ENCODE peak calls at places on chromosomes 16 and 17, in five cellular contexts. A is GM12878; E is CD8-positive, alpha-beta T cell; O is sigmoid colon; K is psoas muscle. N is an unnamed sample. For H3K9me3 and H3K4me1, the result is how much of the 10 kb centered on the place peaks cover.

GRCh38 chr17:8961861-8962260 is 3.6 kb downstream of the PIK3R5 start:
- DNase-seq in A (no peak), O (no peak), E (no peak), K (no peak), N (no peak)

GRCh38 chr17:81009124-81009523 is 17.5 kb downstream of the CHMP6 start:
- DNase-seq in K (peak), A (no peak), E (no peak), O (no peak), N (no peak)

GRCh38 chr17:48841395-48841831 is 10.6 kb downstream of the CALCOCO2 start:
- DNase-seq in A (peak), E (no peak), K (no peak), O (no peak), N (no peak)

GRCh38 chr16:29834079-29834478 is 13.8 kb downstream of the MVP start:
- DNase-seq in O (no peak), A (no peak), E (no peak), K (no peak), N (no peak)

GRCh38 chr16:69182730-69183416 is 4.1 kb upstream of the SNTB2 start:
- DNase-seq in K (no peak), O (peak), A (no peak), E (no peak), N (peak)

GRCh38 chr17:79791354-79792123 is 5.3 kb downstream of the CBX8 start:
- DNase-seq in O (no peak), E (no peak), A (no peak), K (no peak), N (no peak)

GRCh38 chr16:4111748-4112696 is 4.2 kb downstream of the ADCY9 start:
- DNase-seq in E (no peak), K (no peak), A (no peak), O (no peak), N (no peak)

GRCh38 chr17:13797863-13798262 is 196.1 kb upstream of the HS3ST3A1 start:
- DNase-seq in K (no peak), E (no peak), A (no peak), O (no peak), N (no peak)

GRCh38 chr17:34996422-34997029 is 16.2 kb downstream of the LIG3 start:
- DNase-seq in E (no peak), O (no peak), A (no peak), K (no peak), N (no peak)

GRCh38 chr17:15395091-15395490 is 53.7 kb upstream of the TEKT3 start:
- DNase-seq in A (no peak), O (no peak), E (no peak), K (no peak), N (no peak)

GRCh38 chr17:38464723-38465419 is 36.6 kb downstream of the ARHGAP23 start:
- DNase-seq in O (peak), A (no peak), E (no peak), K (peak), N (no peak)

GRCh38 chr16:74601131-74601871 is 5.6 kb downstream of the GLG1 start:
- DNase-seq in E (peak), A (no peak), O (no peak), K (no peak), N (no peak)

GRCh38 chr16:83661656-83662055 is 146.1 kb upstream of the HSBP1 start:
- DNase-seq in A (no peak), O (no peak), E (no peak), K (no peak), N (no peak)

GRCh38 chr16:66850115-66850815 is 6.1 kb downstream of the CA7 start:
- DNase-seq in E (no peak), K (no peak), O (no peak), A (no peak), N (no peak)

GRCh38 chr16:88533381-88533831 is 36.8 kb upstream of the ZC3H18 start:
- DNase-seq in A (no peak), E (no peak), O (no peak), K (peak), N (no peak)

GRCh38 chr16:10868089-10868488 is 8.9 kb upstream of the CIITA start:
- DNase-seq in E (no peak), K (no peak), O (no peak), A (no peak), N (no peak)

GRCh38 chr17:13544292-13544691 is 57.4 kb downstream of the HS3ST3A1 start:
- DNase-seq in K (peak), O (peak), A (no peak), E (no peak), N (no peak)

GRCh38 chr17:21815352-21816063 is 123.2 kb downstream of the KCNJ18 start:
- DNase-seq in O (no peak), K (no peak), A (no peak), E (no peak), N (no peak)

GRCh38 chr17:21816592-21817567 is 124.6 kb downstream of the KCNJ18 start:
- DNase-seq in E (no peak), O (no peak), K (no peak), A (no peak), N (no peak)

GRCh38 chr17:21817791-21818364 is 125.6 kb downstream of the KCNJ18 start:
- DNase-seq in O (no peak), K (no peak), A (no peak), E (no peak), N (no peak)

GRCh38 chr17:21814776-21815175 is 122.5 kb downstream of the KCNJ18 start:
- DNase-seq in O (no peak), E (no peak), A (no peak), K (no peak), N (no peak)
- H3K9me3 ChIP-seq in O (under half), E (under half), A (under half), K (under half), N (under half)

GRCh38 chr16:52496051-52496876 is 50.7 kb downstream of the TOX3 start:
- DNase-seq in A (no peak), E (no peak), O (no peak), K (no peak), N (peak)

GRCh38 chr16:52494621-52495020 is 52.3 kb downstream of the TOX3 start:
- DNase-seq in E (no peak), A (no peak), O (no peak), K (no peak), N (no peak)

GRCh38 chr16:52499061-52499460 is 47.9 kb downstream of the TOX3 start:
- DNase-seq in A (no peak), E (no peak), O (no peak), K (no peak), N (no peak)

GRCh38 chr16:52498640-52499039 is 48.3 kb downstream of the TOX3 start:
- DNase-seq in E (no peak), A (no peak), K (no peak), O (no peak), N (no peak)

DNA sequence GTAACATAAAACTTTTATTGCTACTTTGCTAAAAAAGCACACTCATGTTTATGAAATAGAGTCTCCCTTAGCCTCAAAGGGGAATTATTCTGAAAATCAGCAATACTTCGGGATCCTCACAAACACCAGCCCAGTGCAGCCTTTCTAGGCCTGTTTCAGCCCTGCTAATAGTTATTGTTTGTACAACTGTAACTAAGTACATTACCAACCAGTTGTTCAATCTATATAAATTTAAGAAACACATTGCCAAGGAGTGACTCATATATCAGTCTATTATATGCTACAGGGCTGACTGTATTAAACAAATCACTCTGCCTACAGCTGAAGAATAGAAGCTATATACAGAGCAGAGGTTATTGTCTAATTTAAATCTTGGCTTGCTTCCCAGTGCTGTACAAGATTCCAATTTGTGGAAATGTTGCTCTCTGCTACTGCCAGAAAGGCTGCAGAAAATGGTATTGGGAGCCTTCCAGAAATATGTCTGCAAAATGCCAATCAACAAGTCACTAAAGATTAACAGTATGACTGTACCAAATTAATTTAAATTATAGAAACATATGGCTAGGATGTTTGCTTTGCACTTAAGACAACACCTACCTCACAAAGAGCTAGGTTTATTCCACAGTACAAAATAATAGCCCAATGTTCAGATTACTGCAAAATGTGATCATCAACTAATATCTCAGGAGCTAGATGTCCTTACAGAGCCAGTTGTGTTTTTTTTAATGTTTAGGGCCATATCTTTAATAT is 49.7 kb downstream of the TOX3 start:
- DNase-seq in O (no peak), K (no peak), E (no peak), A (no peak), N (peak)
- H3K4me3 ChIP-seq in O (no peak), K (no peak), E (no peak), A (no peak), N (no peak)

GRCh38 chr17:73305845-73306836 is 5.7 kb downstream of the CDC42EP4 start:
- DNase-seq in A (no peak), O (no peak), K (no peak), E (no peak), N (no peak)
- H3K4me1 ChIP-seq in A (under half), O (half or more), K (under half), E (under half), N (under half)

DNA sequence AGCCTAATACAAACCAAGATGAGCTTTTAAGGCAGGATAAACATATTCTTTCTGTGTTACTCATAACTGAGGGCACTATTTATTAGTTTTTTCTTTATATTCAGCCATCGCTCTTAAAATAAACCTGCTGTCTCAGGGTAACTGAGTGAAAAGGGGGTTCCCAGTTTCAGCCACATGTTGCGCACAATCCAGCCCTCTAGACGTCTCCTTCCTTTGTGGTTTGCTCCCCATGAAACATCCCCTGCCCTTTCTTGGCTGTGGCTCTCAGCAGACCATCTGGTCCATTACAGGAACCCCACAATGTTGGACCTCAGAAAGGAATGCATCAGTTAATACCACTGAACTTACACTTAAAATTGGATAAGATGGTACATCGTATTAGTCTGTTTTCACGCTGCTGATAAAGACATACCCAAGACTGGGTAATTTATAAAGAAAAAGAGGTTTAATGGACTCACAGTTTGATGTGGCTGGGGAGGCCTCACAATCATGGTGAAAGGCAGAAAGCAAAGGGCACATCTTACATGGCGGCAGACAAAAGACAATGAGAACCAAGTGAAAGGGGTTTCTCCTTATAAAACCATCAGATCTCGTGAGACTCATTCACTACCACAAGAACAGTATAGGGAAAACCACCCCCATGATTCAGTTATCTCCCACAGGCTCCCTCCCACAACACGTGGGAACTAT is 12.6 kb upstream of the IL21R start:
- DNase-seq in K (no peak), O (no peak), A (peak), E (no peak), N (no peak)
- H3K9me3 ChIP-seq in K (under half), O (under half), A (under half), E (under half), N (under half)

GRCh38 chr16:24423332-24423731 is 116.0 kb upstream of the RBBP6 start:
- DNase-seq in A (no peak), K (no peak), E (no peak), O (no peak), N (no peak)

GRCh38 chr16:24419709-24420108 is 119.7 kb upstream of the RBBP6 start:
- DNase-seq in O (no peak), A (peak), E (no peak), K (no peak), N (no peak)

GRCh38 chr16:24418729-24419128 is 120.6 kb upstream of the RBBP6 start:
- DNase-seq in O (no peak), K (no peak), A (no peak), E (no peak), N (no peak)
- H3K4me3 ChIP-seq in O (no peak), K (no peak), A (no peak), E (no peak), N (no peak)

GRCh38 chr16:75648265-75649076 is 898 bp downstream of the TERF2IP start:
- DNase-seq in K (peak), A (no peak), E (peak), O (peak), N (peak)

GRCh38 chr16:75647138-75647491 is 350 bp downstream of the KARS1 start:
- DNase-seq in A (no peak), K (no peak), E (no peak), O (no peak), N (no peak)

GRCh38 chr16:75644240-75645012 is 3.0 kb downstream of the KARS1 start:
- DNase-seq in A (no peak), O (no peak), E (no peak), K (no peak), N (no peak)

GRCh38 chr16:75647492-75648264 is at the start of the genes KARS1 and TERF2IP:
- DNase-seq in O (peak), K (peak), E (peak), A (peak), N (peak)
- H3K4me1 ChIP-seq in O (half or more), K (half or more), E (half or more), A (under half), N (under half)

N was measured in HAP-1.